ENCODE peak calls at places on chromosomes 12 and 14, in seven cellular contexts. W, G, Z, B, I, A and E are unnamed samples. For H3K4me1 and H3K36me3, the result is how much of the 10 kb centered on the place peaks cover.

GRCh38 chr14:91144425-91145145 is 30.7 kb downstream of the DGLUCY start:
- DNase-seq in W (no peak), G (no peak), Z (no peak), B (no peak), I (peak), A (no peak), E (no peak)

GRCh38 chr12:85996280-85996679 is 122.2 kb downstream of the NTS start:
- DNase-seq in W (no peak), G (no peak), Z (no peak), B (no peak), I (peak), A (no peak), E (no peak)

GRCh38 chr12:51631591-51631990 is 40.6 kb downstream of the SCN8A start:
- DNase-seq in W (no peak), G (no peak), Z (peak), B (no peak), I (peak), A (no peak), E (no peak)

GRCh38 chr12:73798523-73798922 is 739.1 kb upstream of the ATXN7L3B start:
- DNase-seq in W (no peak), G (no peak), Z (no peak), B (no peak), I (no peak), A (no peak), E (no peak)

GRCh38 chr14:32129124-32129523 is 52.0 kb downstream of the ARHGAP5 start:
- DNase-seq in W (no peak), G (no peak), Z (no peak), B (no peak), I (peak), A (no peak), E (no peak)

GRCh38 chr12:31016057-31016456 is 57.6 kb upstream of the DDX11 start:
- DNase-seq in W (no peak), G (no peak), Z (no peak), B (no peak), I (no peak), A (no peak), E (no peak)

GRCh38 chr12:57299514-57300016 is 48.6 kb upstream of the STAC3 start:
- DNase-seq in W (no peak), G (no peak), Z (no peak), B (no peak), I (peak), A (no peak), E (no peak)

GRCh38 chr12:56137853-56138571 is 9.9 kb downstream of the ESYT1 start:
- DNase-seq in W (no peak), G (no peak), Z (no peak), B (no peak), I (no peak), A (no peak), E (no peak)

GRCh38 chr14:98826618-98827017 is 445.4 kb downstream of the BCL11B start:
- DNase-seq in W (no peak), G (peak), Z (no peak), B (no peak), I (no peak), A (no peak), E (no peak)

GRCh38 chr14:57390806-57391562 is 598 bp downstream of the NAA30 start:
- DNase-seq in W (peak), G (peak), Z (peak), B (peak), I (peak), A (peak), E (peak)

GRCh38 chr12:49121047-49121696 is 10.0 kb downstream of the TUBA1B start:
- DNase-seq in W (no peak), G (peak), Z (peak), B (peak), I (peak), A (peak), E (peak)

GRCh38 chr14:101503431-101504095 is 57.7 kb upstream of the DIO3 start:
- DNase-seq in W (no peak), G (peak), Z (no peak), B (no peak), I (no peak), A (no peak), E (no peak)

GRCh38 chr12:109949089-109949488 is 47.1 kb downstream of the GIT2 start:
- DNase-seq in W (no peak), G (peak), Z (peak), B (no peak), I (peak), A (peak), E (no peak)

GRCh38 chr14:53539489-53540126 is 386.5 kb upstream of the DDHD1 start:
- DNase-seq in W (peak), G (peak), Z (peak), B (peak), I (peak), A (peak), E (peak)

GRCh38 chr14:103056322-103057027 is 874 bp downstream of the CDC42BPB start:
- DNase-seq in W (peak), G (peak), Z (peak), B (peak), I (peak), A (peak), E (peak)

GRCh38 chr12:124279846-124280360 is 15.0 kb upstream of the RFLNA start:
- DNase-seq in W (no peak), G (no peak), Z (no peak), B (no peak), I (no peak), A (no peak), E (no peak)

GRCh38 chr12:6056406-6057211 is 67.9 kb downstream of the VWF start:
- DNase-seq in W (no peak), G (no peak), Z (no peak), B (no peak), I (peak), A (no peak), E (peak)

GRCh38 chr12:59087077-59087673 is 166.9 kb upstream of the LRIG3 start:
- DNase-seq in W (no peak), G (peak), Z (no peak), B (no peak), I (peak), A (no peak), E (no peak)

GRCh38 chr14:65095633-65096205 is 6.6 kb downstream of the MAX start:
- DNase-seq in W (peak), G (peak), Z (peak), B (no peak), I (peak), A (peak), E (peak)

GRCh38 chr12:124734224-124734788 is 129.4 kb downstream of the SCARB1 start:
- DNase-seq in W (no peak), G (no peak), Z (peak), B (no peak), I (peak), A (no peak), E (no peak)

GRCh38 chr14:74890262-74890661 is 8.5 kb downstream of the DLST start:
- DNase-seq in W (no peak), G (no peak), Z (no peak), B (no peak), I (no peak), A (no peak), E (no peak)

GRCh38 chr14:58752782-58753181 is 115.0 kb downstream of the DACT1 start:
- DNase-seq in W (peak), G (peak), Z (peak), B (peak), I (peak), A (peak), E (peak)

GRCh38 chr14:76993743-76994142 is 34.8 kb downstream of the IRF2BPL start:
- DNase-seq in W (no peak), G (no peak), Z (no peak), B (no peak), I (no peak), A (no peak), E (peak)
- H3K4me1 ChIP-seq in W (under half), G (under half), Z (under half), B (under half), I (under half), A (under half), E (under half)

GRCh38 chr12:9660046-9660445 is 9.5 kb upstream of the CLEC2D start:
- DNase-seq in W (no peak), G (no peak), Z (no peak), B (no peak), I (no peak), A (no peak), E (no peak)

GRCh38 chr12:9662488-9662887 is 7.0 kb upstream of the CLEC2D start:
- DNase-seq in W (no peak), G (no peak), Z (no peak), B (no peak), I (no peak), A (no peak), E (no peak)

GRCh38 chr12:9667403-9667802 is 2.1 kb upstream of the CLEC2D start:
- DNase-seq in W (no peak), G (no peak), Z (no peak), B (no peak), I (no peak), A (no peak), E (no peak)

DNA sequence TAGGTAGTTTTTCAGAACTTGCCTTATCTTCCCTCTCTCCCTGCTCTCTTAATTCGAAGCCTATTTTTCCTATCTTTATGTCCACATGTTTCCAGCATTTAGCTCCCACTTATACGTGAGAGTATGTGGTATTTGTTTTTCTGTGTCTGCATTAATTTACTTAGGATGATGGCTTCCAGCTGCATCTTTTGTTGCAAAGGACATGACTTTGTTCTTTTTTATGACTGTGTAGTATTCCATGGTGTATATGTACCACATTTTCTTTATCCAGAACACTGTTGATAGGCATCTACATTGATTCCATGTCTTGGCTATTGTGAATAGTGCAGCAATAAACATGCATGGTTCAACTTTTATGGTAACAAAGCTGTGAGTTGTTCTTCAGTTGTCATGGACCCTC is 7.8 kb upstream of the CLEC2D start:
- DNase-seq in W (no peak), G (no peak), Z (no peak), B (no peak), I (no peak), A (no peak), E (no peak)
- H3K36me3 ChIP-seq in W (half or more), G (under half), Z (under half), B (under half), I (under half), A (under half), E (under half)

GRCh38 chr12:99024870-99025269 is 379.8 kb downstream of the APAF1 start:
- DNase-seq in W (no peak), G (no peak), Z (no peak), B (no peak), I (no peak), A (no peak), E (no peak)
- H3K4me1 ChIP-seq in W (under half), G (under half), Z (under half), B (under half), I (under half), A (under half), E (under half)

DNA sequence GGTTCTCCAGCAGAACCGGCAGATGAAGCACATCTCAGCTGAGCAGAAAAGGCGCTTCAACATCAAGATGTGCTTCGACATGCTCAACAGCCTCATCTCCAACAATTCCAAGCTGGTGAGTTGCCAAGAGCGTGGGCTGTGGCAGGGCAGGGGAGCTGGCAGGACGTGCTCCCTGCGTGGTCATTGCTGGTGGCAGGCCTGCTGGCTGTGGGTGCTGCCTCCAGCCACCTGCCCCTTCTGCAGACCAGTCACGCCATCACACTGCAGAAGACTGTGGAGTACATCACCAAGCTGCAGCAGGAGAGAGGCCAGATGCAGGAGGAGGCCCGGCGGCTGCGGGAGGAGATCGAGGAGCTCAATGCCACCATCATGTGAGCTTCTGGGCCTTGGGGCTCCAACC is 35.8 kb downstream of the IL31 start:
- DNase-seq in W (no peak), G (no peak), Z (no peak), B (no peak), I (no peak), A (no peak), E (no peak)
- H3K36me3 ChIP-seq in W (half or more), G (under half), Z (half or more), B (under half), I (under half), A (under half), E (half or more)